ENCODE peak calls at places on chromosomes 11 and 22, in four cellular contexts. Q is activated T-cell treated with anti-CD3 and anti-CD28 coated beads for 24 hours; K is activated naive CD8-positive, alpha-beta T cell treated with anti-CD3 and anti-CD28 coated beads, Interleukin-2, amount 50 U/mL, for 24 hours; Y is activated CD8-positive, alpha-beta memory T cell treated with anti-CD3 and anti-CD28 coated beads, Interleukin-2, amount 50 U/mL, for 48 hours. Z is an unnamed sample.

GRCh38 chr22:46421272-46421671 is 85.8 kb downstream of the TRMU start:
- DNase-seq in K (peak), Q (no peak), Y (no peak), Z (peak)

GRCh38 chr11:55106391-55106790 is 155.6 kb upstream of the TRIM48 start:
- DNase-seq in Q (no peak), K (no peak), Y (no peak), Z (no peak)

GRCh38 chr11:118619444-118620205 is 12.2 kb downstream of the PHLDB1 start:
- DNase-seq in Q (no peak), K (no peak), Y (no peak), Z (no peak)

GRCh38 chr11:77374611-77375031 is 73.1 kb upstream of the GDPD4 start:
- DNase-seq in Y (no peak), Q (no peak), K (no peak), Z (no peak)

GRCh38 chr11:125224391-125225015 is 60.0 kb downstream of the PKNOX2 start:
- DNase-seq in Y (no peak), Q (no peak), K (peak), Z (no peak)

GRCh38 chr11:78314753-78315152 is 102.9 kb downstream of the GAB2 start:
- DNase-seq in Y (no peak), K (no peak), Q (no peak), Z (no peak)

GRCh38 chr11:78000193-78000592 is 5.7 kb upstream of the INTS4 start:
- DNase-seq in Q (peak), K (peak), Y (no peak), Z (peak)

GRCh38 chr11:117535870-117536411 is 208.3 kb downstream of the CEP164 start:
- DNase-seq in K (no peak), Q (no peak), Y (no peak), Z (no peak)

GRCh38 chr11:108601150-108601549 is 7.6 kb upstream of the EXPH5 start:
- DNase-seq in K (no peak), Y (no peak), Q (no peak), Z (no peak)

GRCh38 chr11:31325162-31325561 is 44.4 kb downstream of the DCDC1 start:
- DNase-seq in Y (no peak), Q (no peak), K (no peak), Z (no peak)

GRCh38 chr11:124199702-124200101 is 16.6 kb downstream of the OR10D3 start:
- DNase-seq in Y (no peak), K (no peak), Q (no peak), Z (no peak)

GRCh38 chr11:32325187-32325586 is 110.2 kb downstream of the WT1 start:
- DNase-seq in Q (no peak), Y (no peak), K (no peak), Z (no peak)

GRCh38 chr11:36385121-36385530 is 89.0 kb downstream of the PRR5L start:
- DNase-seq in K (no peak), Y (no peak), Q (no peak), Z (no peak)